ENCODE peak calls at places on chromosomes 7 and 10, in five cellular contexts. L is body of pancreas, B is osteocyte, V is H9, M is choroid plexus epithelial cell. D is an unnamed sample.

GRCh38 chr7:47577351-47577919 is 4.5 kb downstream of the TNS3 start:
- DNase-seq in L (no peak), B (no peak), V (no peak), M (no peak), D (no peak)

GRCh38 chr10:118832242-118832651 is 77.5 kb upstream of the CACUL1 start:
- DNase-seq in L (peak), B (no peak), V (no peak), M (peak), D (no peak)

GRCh38 chr10:83012866-83013265 is 1126.4 kb upstream of the GHITM start:
- DNase-seq in L (no peak), B (no peak), V (no peak), M (peak), D (no peak)

GRCh38 chr7:108146070-108146842 is 16.1 kb upstream of the LAMB4 start:
- DNase-seq in L (peak), B (peak), V (peak), M (peak), D (no peak)

GRCh38 chr10:73920084-73920483 is 9.2 kb downstream of the PLAU start:
- DNase-seq in L (no peak), B (no peak), V (no peak), M (no peak), D (no peak)

GRCh38 chr10:132539431-132539839 is 1.8 kb downstream of the INPP5A start:
- DNase-seq in L (peak), B (no peak), V (no peak), M (no peak), D (no peak)

GRCh38 chr10:48456361-48456804 is 148.5 kb downstream of the ARHGAP22 start:
- DNase-seq in L (peak), B (peak), V (peak), M (peak), D (no peak)

GRCh38 chr7:5824297-5824610 is 42.8 kb upstream of the RNF216 start:
- DNase-seq in L (no peak), B (no peak), V (no peak), M (no peak), D (no peak)

GRCh38 chr7:29285451-29285807 is 90.9 kb downstream of the CHN2 start:
- DNase-seq in L (no peak), B (no peak), V (no peak), M (peak), D (no peak)

GRCh38 chr10:46517541-46517940 is 38.9 kb downstream of the GPRIN2 start:
- DNase-seq in L (no peak), B (peak), V (peak), M (no peak), D (no peak)

GRCh38 chr10:95254629-95255028 is 36.2 kb downstream of the PDLIM1 start:
- DNase-seq in L (no peak), B (no peak), V (no peak), M (no peak), D (no peak)

GRCh38 chr7:26508917-26509316 is 217.3 kb downstream of the SNX10 start:
- DNase-seq in L (no peak), B (no peak), V (peak), M (no peak), D (no peak)

GRCh38 chr10:103870503-103870902 is 15.1 kb upstream of the SH3PXD2A start:
- DNase-seq in L (no peak), B (no peak), V (no peak), M (peak), D (no peak)
- TF ChIP-seq CTCF in L (no peak), B (no peak), V (no peak), M (peak), D (no peak)

GRCh38 chr10:33336606-33337334 is 2.3 kb upstream of the NRP1 start:
- DNase-seq in L (peak), B (peak), V (peak), M (peak), D (no peak)

GRCh38 chr10:33335550-33335799 is 1.0 kb upstream of the NRP1 start:
- DNase-seq in L (no peak), B (no peak), V (peak), M (no peak), D (no peak)

GRCh38 chr10:33337335-33337854 is 2.9 kb upstream of the NRP1 start:
- DNase-seq in L (peak), B (no peak), V (no peak), M (peak), D (no peak)

GRCh38 chr10:33334839-33335549 is 527 bp upstream of the NRP1 start:
- DNase-seq in L (peak), B (peak), V (peak), M (peak), D (no peak)

DNA sequence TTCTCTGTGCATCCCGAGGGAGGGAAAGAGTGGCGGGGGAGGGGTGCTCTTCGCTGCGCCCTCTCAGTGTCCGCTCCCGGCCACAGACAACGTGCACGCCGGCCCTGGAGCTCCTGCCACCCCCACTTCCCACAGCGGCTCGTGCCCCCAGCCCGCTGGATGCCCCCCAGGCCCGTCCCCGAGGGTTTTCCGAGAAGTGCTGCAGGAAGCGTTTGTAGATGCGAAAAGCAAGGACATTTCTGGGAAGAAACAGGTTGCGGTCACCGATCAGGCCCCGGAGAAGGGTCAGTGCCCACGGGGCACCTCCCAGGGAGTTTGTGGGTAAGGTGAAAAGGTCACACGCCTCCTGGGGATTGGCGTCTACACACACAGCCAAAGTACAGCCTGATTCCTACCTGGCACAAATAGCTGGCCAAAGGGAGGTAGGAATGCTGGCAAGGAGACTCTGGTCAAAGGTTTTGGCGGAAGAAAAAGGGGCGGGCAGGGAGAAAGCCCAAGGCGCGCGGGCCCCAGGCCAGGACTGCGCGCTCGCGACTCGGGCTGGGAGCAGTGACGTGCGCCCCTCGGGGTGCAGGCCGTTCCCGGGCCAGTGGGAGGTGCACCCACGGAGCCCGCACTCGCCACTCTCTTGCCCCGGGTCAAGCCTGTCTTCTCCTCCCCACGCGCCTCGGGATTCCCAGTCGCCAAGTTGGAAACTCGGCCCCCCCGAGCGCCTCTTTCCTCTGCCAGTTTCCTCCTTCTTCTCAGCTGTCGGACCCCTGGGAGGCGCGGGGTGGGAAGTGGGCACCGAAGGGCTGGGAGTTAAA is 1.5 kb upstream of the NRP1 start:
- DNase-seq in L (peak), B (peak), V (peak), M (peak), D (no peak)
- TF ChIP-seq CTCF in L (peak), B (no peak), V (no peak), M (no peak), D (no peak)

GRCh38 chr10:29470355-29470705 is 164.4 kb downstream of the SVIL start:
- DNase-seq in L (no peak), B (no peak), V (peak), M (peak), D (no peak)

GRCh38 chr10:29461042-29461441 is 172.2 kb downstream of the LYZL1 start:
- DNase-seq in L (no peak), B (no peak), V (no peak), M (no peak), D (no peak)

GRCh38 chr10:29470843-29471482 is 163.8 kb downstream of the SVIL start:
- DNase-seq in L (no peak), B (no peak), V (no peak), M (peak), D (no peak)

GRCh38 chr10:29469481-29470354 is 165.1 kb downstream of the SVIL start:
- DNase-seq in L (peak), B (no peak), V (no peak), M (no peak), D (no peak)

GRCh38 chr10:29465384-29465783 is 169.4 kb downstream of the SVIL start:
- DNase-seq in L (no peak), B (no peak), V (peak), M (no peak), D (no peak)
- TF ChIP-seq CTCF in L (no peak), B (no peak), V (peak), M (peak), D (no peak)

DNA sequence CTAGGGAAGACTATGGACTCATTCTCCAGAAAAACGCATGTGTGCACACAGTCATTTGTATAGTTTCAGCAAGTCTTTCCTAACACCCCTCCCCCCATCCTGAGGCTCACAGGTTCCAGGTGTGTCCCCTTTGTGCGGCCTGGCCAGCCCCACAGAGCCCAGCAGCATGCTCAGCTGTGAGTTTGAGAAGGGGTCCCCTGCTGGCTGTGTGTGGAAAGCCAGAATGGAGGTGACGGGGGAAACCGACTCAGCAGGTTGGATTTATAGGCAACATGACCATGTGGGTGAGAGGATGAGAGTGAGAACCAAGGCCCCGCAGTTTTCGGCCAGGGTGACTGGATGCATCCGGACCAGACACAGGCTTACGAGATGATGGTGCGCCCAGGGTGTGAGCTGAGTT is 9.9 kb downstream of the PTPRE start:
- DNase-seq in L (no peak), B (peak), V (peak), M (no peak), D (no peak)
- TF ChIP-seq CTCF in L (no peak), B (no peak), V (peak), M (no peak), D (no peak)

DNA sequence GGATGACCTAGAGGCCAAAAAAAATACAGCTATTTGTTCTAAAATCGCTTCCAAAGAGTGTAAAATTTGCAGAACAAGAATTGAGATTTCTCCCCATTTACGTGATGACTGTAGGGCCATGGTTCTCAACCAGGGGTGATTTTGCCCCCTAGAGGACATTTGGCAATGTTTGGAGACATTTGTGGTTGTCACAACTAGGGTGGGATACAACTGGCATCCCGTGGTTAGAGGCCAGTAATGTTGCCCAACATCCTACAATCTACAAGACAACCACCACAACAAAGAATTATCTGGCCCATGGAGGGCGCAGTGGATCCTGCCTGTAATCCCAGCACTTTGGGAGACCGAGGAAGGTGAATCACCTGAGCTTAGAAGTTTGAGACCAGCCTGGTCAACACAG is 22.8 kb upstream of the MALSU1 start:
- DNase-seq in L (no peak), B (no peak), V (peak), M (peak), D (no peak)
- TF ChIP-seq CTCF in L (no peak), B (peak), V (peak), M (peak), D (no peak)

D was measured in omental fat pad.